ENCODE peak calls at places on chromosomes 16 and 17, in four cellular contexts. M is NCI-H1092, B is posterior vena cava, H is nucleus accumbens. U is an unnamed sample.

GRCh38 chr17:36485027-36485426 is 1.5 kb upstream of the ZNHIT3 start:
- DNase-seq in M (no peak), B (no peak), H (no peak), U (no peak)

GRCh38 chr17:17800504-17801021 is 36.2 kb downstream of the SREBF1 start:
- DNase-seq in M (no peak), B (no peak), H (no peak), U (no peak)

GRCh38 chr17:28901866-28902818 is 737 bp downstream of the DHRS13 start:
- DNase-seq in M (peak; percentile 26), B (no peak), H (no peak), U (no peak)

GRCh38 chr17:16419929-16420271 is 4.5 kb downstream of the TRPV2 start:
- DNase-seq in M (no peak), B (no peak), H (no peak), U (peak; percentile 50)

GRCh38 chr16:10514369-10515055 is 65.9 kb downstream of the EMP2 start:
- DNase-seq in M (peak; percentile 8), B (no peak), H (no peak), U (peak; percentile 46)

GRCh38 chr17:74005790-74006189 is 197.7 kb upstream of the RPL38 start:
- DNase-seq in M (no peak), B (no peak), H (no peak), U (no peak)

GRCh38 chr16:67000384-67001158 is 12.2 kb downstream of the CES4A start:
- DNase-seq in M (peak; percentile 37), B (no peak), H (peak; percentile 72), U (no peak)

GRCh38 chr17:72399608-72400487 is 279.0 kb downstream of the SOX9 start:
- DNase-seq in M (no peak), B (no peak), H (no peak), U (no peak)

GRCh38 chr17:83061586-83061985 is 17.8 kb upstream of the METRNL start:
- DNase-seq in M (no peak), B (no peak), H (no peak), U (no peak)

GRCh38 chr17:82751571-82752370 is at the start of gene TBCD:
- DNase-seq in M (peak; percentile 77), B (peak; percentile 96), H (peak; percentile 89), U (peak; percentile 72)

GRCh38 chr16:47887496-47887895 is 268.3 kb downstream of the ABCC12 start:
- DNase-seq in M (no peak), B (no peak), H (no peak), U (no peak)

GRCh38 chr17:38466346-38467315 is 38.4 kb downstream of the ARHGAP23 start:
- DNase-seq in M (no peak), B (no peak), H (peak; percentile 38), U (no peak)

GRCh38 chr16:74862743-74863244 is 88.2 kb upstream of the FA2H start:
- DNase-seq in M (peak; percentile 34), B (no peak), H (peak; percentile 13), U (no peak)

GRCh38 chr17:1193300-1193699 is 13.5 kb upstream of the ABR start:
- DNase-seq in M (no peak), B (no peak), H (no peak), U (no peak)

GRCh38 chr17:56230660-56231059 is 77.4 kb downstream of the ANKFN1 start:
- DNase-seq in M (no peak), B (no peak), H (no peak), U (no peak)

GRCh38 chr16:68786685-68787418 is 49.8 kb downstream of the CDH1 start:
- DNase-seq in M (no peak), B (no peak), H (peak; percentile 89), U (no peak)

GRCh38 chr16:64695684-64696083 is 426.2 kb downstream of the CDH11 start:
- DNase-seq in M (no peak), B (no peak), H (no peak), U (no peak)

GRCh38 chr16:78976212-78976611 is 624.3 kb downstream of the MAF start:
- DNase-seq in M (no peak), B (no peak), H (no peak), U (no peak)

GRCh38 chr17:74702132-74702876 is 10.4 kb downstream of the CD300LF start:
- DNase-seq in M (no peak), B (peak; percentile 28), H (no peak), U (no peak)

GRCh38 chr16:57966133-57966805 is 4.7 kb downstream of the CNGB1 start:
- DNase-seq in M (no peak), B (no peak), H (no peak), U (no peak)

GRCh38 chr16:17083628-17084027 is 387.1 kb downstream of the XYLT1 start:
- DNase-seq in M (no peak), B (no peak), H (no peak), U (no peak)

GRCh38 chr17:80774146-80774545 is 217.5 kb upstream of the CHMP6 start:
- DNase-seq in M (peak; percentile 29), B (peak; percentile 65), H (no peak), U (no peak)

GRCh38 chr17:51164911-51165679 is 1.1 kb upstream of the NME2 start:
- DNase-seq in M (no peak), B (no peak), H (no peak), U (no peak)

GRCh38 chr16:11306997-11307638 is 26.0 kb upstream of the PRM1 start:
- DNase-seq in M (no peak), B (no peak), H (no peak), U (no peak)

GRCh38 chr16:49415083-49415482 is 41.5 kb downstream of the C16orf78 start:
- DNase-seq in M (no peak), B (no peak), H (no peak), U (no peak)

GRCh38 chr17:70636517-70637133 is 467.3 kb downstream of the KCNJ2 start:
- DNase-seq in M (peak; percentile 31), B (no peak), H (no peak), U (peak; percentile 10)

GRCh38 chr17:14297161-14297851 is 3.6 kb upstream of the HS3ST3B1 start:
- DNase-seq in M (no peak), B (no peak), H (no peak), U (no peak)

GRCh38 chr16:61024180-61024900 is 1011.9 kb downstream of the CDH8 start:
- DNase-seq in M (no peak), B (no peak), H (no peak), U (no peak)

GRCh38 chr16:66650707-66651473 is 45.7 kb downstream of the CMTM4 start:
- DNase-seq in M (peak; percentile 88), B (peak; percentile 83), H (peak; percentile 86), U (peak; percentile 55)

GRCh38 chr16:57064995-57065394 is 27.4 kb upstream of the CPNE2 start:
- DNase-seq in M (no peak), B (no peak), H (no peak), U (no peak)

GRCh38 chr16:48054881-48055601 is 100.8 kb downstream of the ABCC12 start:
- DNase-seq in M (peak; percentile 45), B (no peak), H (peak; percentile 69), U (peak; percentile 36)

GRCh38 chr16:14378684-14379467 is 251.2 kb downstream of the PARN start:
- DNase-seq in M (no peak), B (no peak), H (no peak), U (no peak)

GRCh38 chr16:1152651-1153259 is at the start of gene CACNA1H:
- DNase-seq in M (no peak), B (no peak), H (peak; percentile 10), U (no peak)

GRCh38 chr17:35257080-35257701 is 14.3 kb downstream of the SLFN5 start:
- DNase-seq in M (peak; percentile 12), B (no peak), H (no peak), U (no peak)

GRCh38 chr16:50644730-50645129 is 36.4 kb downstream of the SNX20 start:
- DNase-seq in M (no peak), B (no peak), H (peak; percentile 25), U (no peak)

GRCh38 chr16:51542856-51543510 is 391.9 kb upstream of the SALL1 start:
- DNase-seq in M (no peak), B (no peak), H (no peak), U (no peak)

GRCh38 chr16:19783363-19783762 is 65.3 kb downstream of the IQCK start:
- DNase-seq in M (no peak), B (no peak), H (no peak), U (no peak)

U was measured in AG04450.